ENCODE peak calls at places on chromosome 3, in nine cellular contexts. One of them, this sample, is unnamed.

GRCh38 chr3:110664148-110664547 is 407.5 kb upstream of the NECTIN3 start:
- DNase-seq in GM23338: no peak
- DNase-seq in HL-60: no peak
- DNase-seq in SK-N-SH: no peak
- DNase-seq in A549: no peak
- DNase-seq in HCT116: no peak
- DNase-seq in GM12878: no peak
- DNase-seq in K562: no peak
- DNase-seq in HepG2: no peak
- DNase-seq in this sample: no peak

GRCh38 chr3:170418422-170419300 is at the start of gene CLDN11:
- DNase-seq in GM23338: peak; percentile 83
- DNase-seq in HL-60: no peak
- DNase-seq in SK-N-SH: peak; percentile 91
- DNase-seq in A549: no peak
- DNase-seq in HCT116: no peak
- DNase-seq in GM12878: no peak
- DNase-seq in K562: peak; percentile 36
- DNase-seq in HepG2: no peak
- DNase-seq in this sample: no peak

GRCh38 chr3:169232863-169233262 is 430.6 kb downstream of the MECOM start:
- DNase-seq in GM23338: no peak
- DNase-seq in HL-60: no peak
- DNase-seq in SK-N-SH: no peak
- DNase-seq in A549: no peak
- DNase-seq in HCT116: no peak
- DNase-seq in GM12878: no peak
- DNase-seq in K562: peak; percentile 14
- DNase-seq in HepG2: no peak
- DNase-seq in this sample: no peak

GRCh38 chr3:98826126-98826525 is 63.0 kb downstream of the ST3GAL6 start:
- DNase-seq in GM23338: no peak
- DNase-seq in HL-60: no peak
- DNase-seq in SK-N-SH: no peak
- DNase-seq in A549: no peak
- DNase-seq in HCT116: no peak
- DNase-seq in GM12878: no peak
- DNase-seq in K562: no peak
- DNase-seq in HepG2: no peak
- DNase-seq in this sample: no peak

GRCh38 chr3:17841190-17841828 is 98.9 kb upstream of the TBC1D5 start:
- DNase-seq in GM23338: peak; percentile 90
- DNase-seq in HL-60: peak; percentile 30
- DNase-seq in SK-N-SH: peak; percentile 75
- DNase-seq in A549: peak; percentile 66
- DNase-seq in HCT116: peak; percentile 45
- DNase-seq in GM12878: peak; percentile 24
- DNase-seq in K562: peak; percentile 81
- DNase-seq in HepG2: peak; percentile 57
- DNase-seq in this sample: peak; percentile 61

GRCh38 chr3:177228601-177229190 is 31.4 kb upstream of the TBL1XR1 start:
- DNase-seq in GM23338: no peak
- DNase-seq in HL-60: no peak
- DNase-seq in SK-N-SH: no peak
- DNase-seq in A549: no peak
- DNase-seq in HCT116: no peak
- DNase-seq in GM12878: no peak
- DNase-seq in K562: no peak
- DNase-seq in HepG2: no peak
- DNase-seq in this sample: no peak

GRCh38 chr3:177554900-177555759 is 357.8 kb upstream of the TBL1XR1 start:
- DNase-seq in GM23338: peak; percentile 5
- DNase-seq in HL-60: no peak
- DNase-seq in SK-N-SH: no peak
- DNase-seq in A549: no peak
- DNase-seq in HCT116: no peak
- DNase-seq in GM12878: no peak
- DNase-seq in K562: no peak
- DNase-seq in HepG2: no peak
- DNase-seq in this sample: no peak

GRCh38 chr3:27655536-27655935 is 66.6 kb downstream of the EOMES start:
- DNase-seq in GM23338: no peak
- DNase-seq in HL-60: no peak
- DNase-seq in SK-N-SH: no peak
- DNase-seq in A549: no peak
- DNase-seq in HCT116: no peak
- DNase-seq in GM12878: no peak
- DNase-seq in K562: no peak
- DNase-seq in HepG2: no peak
- DNase-seq in this sample: no peak

GRCh38 chr3:156522673-156523072 is 32.2 kb downstream of the SSR3 start:
- DNase-seq in GM23338: no peak
- DNase-seq in HL-60: no peak
- DNase-seq in SK-N-SH: no peak
- DNase-seq in A549: no peak
- DNase-seq in HCT116: no peak
- DNase-seq in GM12878: no peak
- DNase-seq in K562: no peak
- DNase-seq in HepG2: no peak
- DNase-seq in this sample: no peak

GRCh38 chr3:127071597-127072001 is 88.7 kb downstream of the PLXNA1 start:
- DNase-seq in GM23338: no peak
- DNase-seq in HL-60: no peak
- DNase-seq in SK-N-SH: no peak
- DNase-seq in A549: no peak
- DNase-seq in HCT116: no peak
- DNase-seq in GM12878: no peak
- DNase-seq in K562: no peak
- DNase-seq in HepG2: no peak
- DNase-seq in this sample: no peak

DNA sequence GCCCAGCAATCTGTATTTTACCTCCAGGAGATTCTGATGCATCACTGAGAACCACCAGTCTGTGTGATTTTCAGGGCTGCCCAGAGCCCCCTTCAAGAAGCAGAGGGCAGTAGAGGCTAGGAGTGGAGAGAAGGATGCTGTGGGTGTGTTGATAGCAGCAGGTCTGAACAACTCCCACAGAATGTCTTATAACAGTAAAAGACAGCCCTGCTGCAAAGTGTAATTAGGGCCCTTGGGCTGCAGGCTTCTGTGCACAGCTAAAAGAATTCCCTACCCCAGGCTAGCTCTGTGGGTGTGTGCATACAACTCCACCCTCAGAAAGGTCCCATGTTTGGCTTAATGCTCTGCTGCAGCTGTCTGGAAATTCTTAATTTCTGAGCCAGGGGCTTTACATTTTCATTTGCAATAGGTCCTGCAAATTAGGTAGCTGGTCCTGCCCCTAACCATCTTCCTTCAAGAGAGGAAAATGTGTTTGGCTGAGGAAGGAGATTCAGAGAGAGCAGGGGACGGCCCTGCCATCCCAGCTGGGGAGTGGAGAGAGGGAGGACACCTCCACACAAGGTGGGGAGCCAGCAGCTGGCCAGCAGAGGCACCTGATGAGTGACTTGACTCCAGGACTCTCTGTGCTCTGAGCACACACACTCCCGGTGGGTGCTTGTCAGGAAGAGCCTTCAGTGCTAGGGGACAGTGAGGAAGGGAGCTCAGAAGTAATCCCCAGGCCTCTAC is 43.3 kb upstream of the RAB6B start:
- DNase-seq in GM23338: peak; percentile 11
- DNase-seq in HL-60: no peak
- DNase-seq in SK-N-SH: no peak
- DNase-seq in A549: no peak
- DNase-seq in HCT116: no peak
- DNase-seq in GM12878: no peak
- DNase-seq in K562: no peak
- DNase-seq in HepG2: no peak
- DNase-seq in this sample: no peak
- TF ChIP-seq CTCF in GM23338: peak; percentile 53
- TF ChIP-seq CTCF in HL-60: no peak
- TF ChIP-seq CTCF in SK-N-SH: no peak
- TF ChIP-seq CTCF in A549: no peak
- TF ChIP-seq CTCF in HCT116: no peak
- TF ChIP-seq CTCF in GM12878: no peak
- TF ChIP-seq CTCF in K562: peak; percentile 35
- TF ChIP-seq CTCF in HepG2: no peak
- TF ChIP-seq CTCF in this sample: no peak

GRCh38 chr3:182981038-182981380 is 671 bp upstream of the DCUN1D1 start:
- DNase-seq in GM23338: no peak
- DNase-seq in HL-60: no peak
- DNase-seq in SK-N-SH: no peak
- DNase-seq in A549: no peak
- DNase-seq in HCT116: no peak
- DNase-seq in GM12878: no peak
- DNase-seq in K562: no peak
- DNase-seq in HepG2: no peak
- DNase-seq in this sample: no peak

GRCh38 chr3:182980204-182981037 is at the start of gene DCUN1D1:
- DNase-seq in GM23338: peak; percentile 87
- DNase-seq in HL-60: no peak
- DNase-seq in SK-N-SH: peak; percentile 99
- DNase-seq in A549: peak; percentile 77
- DNase-seq in HCT116: peak; percentile 36
- DNase-seq in GM12878: peak; percentile 19
- DNase-seq in K562: peak; percentile 95
- DNase-seq in HepG2: peak; percentile 71
- DNase-seq in this sample: no peak

GRCh38 chr3:182978387-182978786 is 2.0 kb downstream of the DCUN1D1 start:
- DNase-seq in GM23338: no peak
- DNase-seq in HL-60: no peak
- DNase-seq in SK-N-SH: no peak
- DNase-seq in A549: no peak
- DNase-seq in HCT116: no peak
- DNase-seq in GM12878: no peak
- DNase-seq in K562: no peak
- DNase-seq in HepG2: no peak
- DNase-seq in this sample: no peak

GRCh38 chr3:182979103-182979697 is 1.1 kb downstream of the DCUN1D1 start:
- DNase-seq in GM23338: no peak
- DNase-seq in HL-60: no peak
- DNase-seq in SK-N-SH: no peak
- DNase-seq in A549: no peak
- DNase-seq in HCT116: no peak
- DNase-seq in GM12878: no peak
- DNase-seq in K562: no peak
- DNase-seq in HepG2: peak; percentile 39
- DNase-seq in this sample: no peak

DNA sequence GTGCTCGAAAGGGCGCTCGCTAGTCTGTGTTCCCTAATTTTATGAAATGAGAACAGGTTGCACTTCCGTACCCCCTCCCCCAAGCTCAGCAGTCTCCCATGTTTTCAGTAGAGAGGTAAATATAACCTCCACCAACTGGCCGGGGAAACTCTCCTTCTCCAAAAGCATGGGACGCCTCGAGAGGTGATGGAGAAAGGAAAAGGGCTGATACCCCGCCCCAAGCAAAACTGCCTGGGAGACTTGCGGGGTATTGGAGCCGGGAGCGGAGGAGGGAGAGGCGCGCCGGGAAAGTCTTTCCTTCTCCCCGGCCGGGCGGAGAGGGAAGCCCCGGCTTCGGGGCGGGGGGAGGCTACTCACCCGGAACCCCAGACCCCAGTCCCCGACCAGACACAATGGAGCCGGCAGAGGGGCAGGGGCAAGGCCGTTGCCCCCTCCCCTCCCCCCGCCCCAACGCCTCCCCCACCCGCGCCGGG is 583 bp downstream of the DCUN1D1 start:
- DNase-seq in GM23338: peak; percentile 68
- DNase-seq in HL-60: no peak
- DNase-seq in SK-N-SH: peak; percentile 77
- DNase-seq in A549: peak; percentile 9
- DNase-seq in HCT116: no peak
- DNase-seq in GM12878: no peak
- DNase-seq in K562: peak; percentile 35
- DNase-seq in HepG2: peak; percentile 12
- DNase-seq in this sample: no peak
- TF ChIP-seq REST in GM23338: no peak
- TF ChIP-seq REST in HL-60: no peak
- TF ChIP-seq REST in SK-N-SH: no peak
- TF ChIP-seq REST in A549: no peak
- TF ChIP-seq REST in HCT116: no peak
- TF ChIP-seq REST in GM12878: no peak
- TF ChIP-seq REST in K562: no peak
- TF ChIP-seq REST in HepG2: no peak
- TF ChIP-seq REST in this sample: no peak

DNA sequence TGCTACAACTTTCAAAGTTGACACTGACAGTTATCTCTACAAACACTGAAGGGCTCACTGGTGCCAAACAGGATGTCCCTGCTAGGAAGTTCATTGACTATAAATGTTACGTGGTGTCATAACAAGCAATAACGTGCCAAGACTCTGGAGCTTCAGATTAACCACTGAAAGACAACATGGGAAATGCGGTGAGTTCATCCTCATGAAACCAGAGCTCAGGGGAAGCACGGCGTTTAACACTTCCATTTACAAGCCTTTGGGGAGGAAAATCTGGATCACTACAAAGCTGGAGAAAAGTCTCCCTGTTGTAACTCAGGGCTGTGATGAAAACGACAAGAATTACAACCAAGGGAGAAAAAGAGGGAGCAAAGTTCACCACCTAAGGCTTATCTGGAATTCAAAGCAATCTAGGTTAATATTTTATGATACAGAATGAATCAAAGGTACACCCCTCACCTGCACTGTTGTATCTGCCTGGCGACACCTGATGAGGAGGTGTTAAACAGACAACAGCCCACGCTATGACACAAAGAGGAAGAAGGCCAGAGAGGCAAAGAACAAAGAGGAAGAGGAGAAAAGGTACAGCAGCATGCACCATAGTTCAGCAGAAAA is 27.0 kb downstream of the SHQ1 start:
- DNase-seq in GM23338: no peak
- DNase-seq in HL-60: no peak
- DNase-seq in SK-N-SH: no peak
- DNase-seq in A549: no peak
- DNase-seq in HCT116: no peak
- DNase-seq in GM12878: no peak
- DNase-seq in K562: no peak
- DNase-seq in HepG2: no peak
- DNase-seq in this sample: no peak
- H3K4me3 ChIP-seq in GM23338: no peak overlapping the region
- H3K4me3 ChIP-seq in HL-60: no peak overlapping the region
- H3K4me3 ChIP-seq in SK-N-SH: no peak overlapping the region
- H3K4me3 ChIP-seq in A549: no peak overlapping the region
- H3K4me3 ChIP-seq in HCT116: no peak overlapping the region
- H3K4me3 ChIP-seq in GM12878: no peak overlapping the region
- H3K4me3 ChIP-seq in K562: no peak overlapping the region
- H3K4me3 ChIP-seq in HepG2: no peak overlapping the region
- H3K4me3 ChIP-seq in this sample: no peak overlapping the region

GRCh38 chr3:108091498-108092259 is 848 bp upstream of the CD47 start:
- DNase-seq in GM23338: peak; percentile 64
- DNase-seq in HL-60: no peak
- DNase-seq in SK-N-SH: no peak
- DNase-seq in A549: no peak
- DNase-seq in HCT116: no peak
- DNase-seq in GM12878: no peak
- DNase-seq in K562: peak; percentile 9
- DNase-seq in HepG2: no peak
- DNase-seq in this sample: no peak
- TF ChIP-seq CTCF in GM23338: peak; percentile 34
- TF ChIP-seq CTCF in HL-60: no peak
- TF ChIP-seq CTCF in SK-N-SH: no peak
- TF ChIP-seq CTCF in A549: no peak
- TF ChIP-seq CTCF in HCT116: no peak
- TF ChIP-seq CTCF in GM12878: no peak
- TF ChIP-seq CTCF in K562: no peak
- TF ChIP-seq CTCF in HepG2: peak; percentile 4
- TF ChIP-seq CTCF in this sample: no peak

This sample was measured in Panc1.